ENCODE peak calls at places on chromosomes 4 and X, in four cellular contexts. I is NCI-H1436, W is nucleus accumbens, B is left ventricle myocardium superior. M is an unnamed sample.
A peak's percentile ranks its signal among the peaks of the same experiment; 100 is the strongest.

GRCh38 chrX:15877380-15877779 is 22.8 kb upstream of the AP1S2 start:
- DNase-seq in W (no peak), I (no peak), B (peak; percentile 26), M (peak; percentile 3)

GRCh38 chr4:35525192-35525978 is 718.9 kb downstream of the ARAP2 start:
- DNase-seq in B (no peak), W (no peak), I (no peak), M (no peak)

GRCh38 chr4:140717313-140717712 is 38.9 kb downstream of the TBC1D9 start:
- DNase-seq in W (no peak), I (no peak), B (no peak), M (no peak)

GRCh38 chr4:183376381-183376780 is 54.2 kb upstream of the CLDN24 start:
- DNase-seq in W (no peak), B (no peak), I (no peak), M (no peak)

GRCh38 chr4:119683518-119683917 is 54.9 kb upstream of the PDE5A start:
- DNase-seq in W (no peak), I (no peak), B (no peak), M (no peak)

GRCh38 chr4:186701273-186701672 is 22.4 kb downstream of the FAT1 start:
- DNase-seq in W (no peak), I (no peak), B (peak; percentile 46), M (no peak)

GRCh38 chr4:19213388-19213787 is 1038.3 kb upstream of the SLIT2 start:
- DNase-seq in I (no peak), B (no peak), W (no peak), M (no peak)

GRCh38 chrX:153778151-153778551 is 2.7 kb upstream of the SRPK3 start:
- DNase-seq in W (no peak), B (peak; percentile 6), I (no peak), M (no peak)

GRCh38 chr4:47577779-47578553 is 92.9 kb downstream of the ATP10D start:
- DNase-seq in B (no peak), I (no peak), W (no peak), M (no peak)

GRCh38 chr4:6986067-6986780 is 56.9 kb upstream of the TADA2B start:
- DNase-seq in B (peak; percentile 63), I (no peak), W (no peak), M (peak; percentile 66)

GRCh38 chr4:26858035-26858918 is 2.4 kb upstream of the STIM2 start:
- DNase-seq in I (no peak), W (no peak), B (no peak), M (no peak)

GRCh38 chr4:70901607-70901983 is 574 bp upstream of the MOB1B start:
- DNase-seq in I (no peak), W (no peak), B (no peak), M (no peak)

GRCh38 chr4:82489987-82490386 is 59.6 kb downstream of the ENOPH1 start:
- DNase-seq in B (no peak), I (no peak), W (no peak), M (no peak)

GRCh38 chr4:185244763-185245162 is 35.4 kb downstream of the SNX25 start:
- DNase-seq in I (no peak), W (no peak), B (no peak), M (no peak)

GRCh38 chr4:89492476-89493110 is 185.0 kb upstream of the GPRIN3 start:
- DNase-seq in I (no peak), W (no peak), B (no peak), M (no peak)

GRCh38 chr4:188008377-188008776 is 12.8 kb downstream of the ZFP42 start:
- DNase-seq in I (no peak), W (no peak), B (no peak), M (no peak)

GRCh38 chr4:7282094-7282370 is 89.7 kb downstream of the SORCS2 start:
- DNase-seq in I (no peak), B (no peak), W (no peak), M (no peak)

GRCh38 chrX:130082244-130083106 is 27.8 kb downstream of the ELF4 start:
- DNase-seq in I (no peak), W (no peak), B (peak; percentile 48), M (peak; percentile 21)

GRCh38 chrX:45710081-45710801 is 509.6 kb upstream of the DIPK2B start:
- DNase-seq in B (no peak), I (no peak), W (no peak), M (no peak)

GRCh38 chrX:101359966-101360365 is 11.4 kb upstream of the TIMM8A start:
- DNase-seq in I (no peak), W (no peak), B (no peak), M (no peak)

GRCh38 chr4:113919611-113920010 is 59.8 kb downstream of the ARSJ start:
- DNase-seq in I (no peak), B (no peak), W (no peak), M (no peak)

GRCh38 chr4:151922306-151922705 is 161.5 kb upstream of the GATB start:
- DNase-seq in I (no peak), W (no peak), B (no peak), M (no peak)

GRCh38 chrX:154006965-154007364 is 12.7 kb downstream of the IRAK1 start:
- DNase-seq in B (no peak), I (no peak), W (no peak), M (no peak)

GRCh38 chr4:185936650-185937376 is 124.8 kb upstream of the SORBS2 start:
- DNase-seq in I (no peak), W (no peak), B (no peak), M (no peak)

GRCh38 chrX:71578253-71579135 is at the start of gene GCNA:
- DNase-seq in W (no peak), B (no peak), I (no peak), M (no peak)

GRCh38 chr4:103032575-103032974 is 13.1 kb upstream of the SLC9B1 start:
- DNase-seq in I (peak; percentile 6), B (no peak), W (no peak), M (peak; percentile 27)

GRCh38 chrX:84907324-84907946 is 96.2 kb upstream of the APOOL start:
- DNase-seq in I (no peak), B (no peak), W (no peak), M (no peak)

GRCh38 chr4:24470681-24471622 is 113.4 kb downstream of the DHX15 start:
- DNase-seq in I (no peak), B (peak; percentile 69), W (no peak), M (no peak)